ENCODE peak calls at places on chromosomes 12 and 14, in eight cellular contexts. T is effector memory CD4-positive, alpha-beta T cell; G is activated CD4-positive, alpha-beta T cell treated with anti-CD3 and anti-CD28 coated beads, Interleukin-2, amount 50 U/mL, for 24 hours; Z is activated CD8-positive, alpha-beta memory T cell treated with anti-CD3 and anti-CD28 coated beads, Interleukin-2, amount 50 U/mL, for 48 hours; L is Panc1; M is retina; E is heart left ventricle; K is GM20000. F is an unnamed sample.

GRCh38 chr12:66403746-66404145 is 101.5 kb downstream of the HELB start:
- DNase-seq in G (no peak), E (no peak), Z (no peak), K (no peak), L (no peak), T (no peak), M (no peak), F (no peak)

GRCh38 chr12:119804011-119804641 is 73.0 kb downstream of the CIT start:
- DNase-seq in K (no peak), L (no peak), Z (no peak), G (no peak), E (peak), T (no peak), M (peak), F (peak)

GRCh38 chr12:40253936-40254335 is 29.1 kb downstream of the LRRK2 start:
- DNase-seq in G (no peak), M (no peak), K (no peak), Z (no peak), L (no peak), E (no peak), T (no peak), F (no peak)

GRCh38 chr12:43337571-43338497 is 214.2 kb downstream of the ADAMTS20 start:
- DNase-seq in M (no peak), K (peak), G (no peak), L (no peak), T (no peak), Z (no peak), E (no peak), F (no peak)

GRCh38 chr12:132584472-132584871 is 25.9 kb downstream of the LRCOL1 start:
- DNase-seq in E (no peak), T (no peak), G (no peak), M (no peak), Z (no peak), L (no peak), K (no peak), F (no peak)

GRCh38 chr14:103624860-103625259 is 4.2 kb upstream of the KLC1 start:
- DNase-seq in G (no peak), T (no peak), M (no peak), L (no peak), Z (no peak), K (no peak), E (peak), F (peak)

GRCh38 chr12:126895946-126896520 is 1370.9 kb upstream of the TMEM132C start:
- DNase-seq in M (no peak), Z (no peak), E (no peak), G (no peak), T (no peak), L (no peak), K (no peak), F (no peak)

GRCh38 chr14:69358233-69358963 is 39.7 kb downstream of the ERH start:
- DNase-seq in L (no peak), M (no peak), Z (peak), G (peak), E (no peak), T (no peak), K (peak), F (no peak)

GRCh38 chr12:89856431-89856830 is 147.8 kb upstream of the ATP2B1 start:
- DNase-seq in E (no peak), T (no peak), G (peak), L (no peak), M (no peak), K (peak), Z (no peak), F (no peak)

GRCh38 chr12:83690465-83690864 is 1003.8 kb downstream of the TMTC2 start:
- DNase-seq in K (no peak), T (no peak), M (no peak), L (no peak), G (no peak), E (no peak), Z (no peak), F (no peak)

GRCh38 chr14:29716150-29716549 is 211.5 kb downstream of the PRKD1 start:
- DNase-seq in L (no peak), G (no peak), Z (no peak), E (no peak), M (no peak), K (no peak), T (no peak), F (no peak)

GRCh38 chr12:70918321-70918720 is 2.2 kb downstream of the PTPRR start:
- DNase-seq in L (no peak), T (no peak), E (no peak), G (no peak), Z (no peak), K (no peak), M (no peak), F (no peak)

GRCh38 chr14:101039031-101039754 is 135.7 kb upstream of the RTL1 start:
- DNase-seq in M (no peak), L (no peak), T (no peak), K (no peak), G (no peak), E (no peak), Z (no peak), F (no peak)

GRCh38 chr12:100593490-100593889 is 20.0 kb downstream of the GAS2L3 start:
- DNase-seq in Z (no peak), E (no peak), L (no peak), T (no peak), G (no peak), M (peak), K (no peak), F (no peak)

GRCh38 chr12:67855103-67855502 is 134.1 kb upstream of the IFNG-AS1 start:
- DNase-seq in K (no peak), G (no peak), L (no peak), E (no peak), Z (no peak), T (no peak), M (no peak), F (no peak)

GRCh38 chr14:32711103-32711680 is 227.5 kb upstream of the NPAS3 start:
- DNase-seq in M (peak), T (no peak), L (peak), E (no peak), Z (no peak), G (no peak), K (peak), F (peak)

GRCh38 chr14:67583711-67584644 is 16.1 kb downstream of the PIGH start:
- DNase-seq in M (peak), E (no peak), G (no peak), L (peak), K (peak), Z (no peak), T (no peak), F (peak)

GRCh38 chr12:6334940-6335450 is 6.9 kb downstream of the TNFRSF1A start:
- DNase-seq in Z (no peak), K (no peak), G (no peak), M (no peak), E (no peak), L (no peak), T (no peak), F (no peak)

GRCh38 chr14:103115845-103116572 is 7.3 kb upstream of the TNFAIP2 start:
- DNase-seq in M (no peak), K (no peak), G (no peak), T (no peak), Z (no peak), L (no peak), E (no peak), F (no peak)

GRCh38 chr14:35405304-35405996 is 901 bp upstream of the NFKBIA start:
- DNase-seq in L (no peak), Z (no peak), E (peak), K (no peak), T (no peak), G (no peak), M (no peak), F (no peak)

GRCh38 chr12:131980263-131980662 is 30.5 kb downstream of the EP400 start:
- DNase-seq in L (no peak), G (no peak), T (no peak), M (no peak), K (no peak), Z (no peak), E (no peak), F (no peak)

GRCh38 chr12:124021025-124021406 is 48.0 kb downstream of the ZNF664 start:
- DNase-seq in K (no peak), E (no peak), T (no peak), M (no peak), G (no peak), Z (no peak), L (no peak), F (no peak)

GRCh38 chr14:55121146-55121545 is 7.9 kb upstream of the LGALS3 start:
- DNase-seq in E (no peak), L (no peak), K (no peak), G (no peak), Z (no peak), M (no peak), T (no peak), F (no peak)

GRCh38 chr12:110312581-110313360 is 31.7 kb downstream of the ATP2A2 start:
- DNase-seq in G (no peak), M (no peak), L (peak), K (no peak), T (peak), Z (no peak), E (no peak), F (no peak)

GRCh38 chr14:101151226-101151929 is 247.9 kb upstream of the RTL1 start:
- DNase-seq in Z (no peak), L (no peak), T (no peak), E (no peak), G (no peak), K (no peak), M (no peak), F (no peak)

GRCh38 chr14:53779301-53779700 is 177.3 kb downstream of the BMP4 start:
- DNase-seq in L (no peak), G (no peak), E (no peak), Z (no peak), M (no peak), K (no peak), T (no peak), F (no peak)

GRCh38 chr12:91877022-91877421 is 268.6 kb downstream of the BTG1 start:
- DNase-seq in K (peak), Z (peak), G (peak), E (peak), T (peak), M (no peak), L (no peak), F (no peak)

GRCh38 chr14:104220225-104221070 is 82.1 kb downstream of the KIF26A start:
- DNase-seq in M (peak), L (no peak), T (no peak), K (no peak), Z (no peak), E (no peak), G (no peak), F (no peak)